ENCODE peak calls at places on chromosomes 4 and X, in seven cellular contexts. R is activated CD8-positive, alpha-beta T cell treated with anti-CD3 and anti-CD28 coated beads for 36 hours; E is AG09309; X is T-helper 2 cell; Y is Kasumi-1; U is CD4-positive, alpha-beta memory T cell; M is HFF-Myc. L is an unnamed sample.

GRCh38 chrX:55919367-55920221 is 202.0 kb downstream of the RRAGB start:
- DNase-seq in R (no peak), E (no peak), X (no peak), Y (no peak), U (no peak), M (no peak), L (no peak)

GRCh38 chr4:125849869-125850268 is 535.1 kb downstream of the FAT4 start:
- DNase-seq in R (no peak), E (peak; percentile 41), X (no peak), Y (no peak), U (no peak), M (peak; percentile 22), L (peak; percentile 30)

GRCh38 chr4:118941149-118941548 is 52.5 kb downstream of the SYNPO2 start:
- DNase-seq in R (no peak), E (no peak), X (no peak), Y (no peak), U (no peak), M (no peak), L (no peak)

GRCh38 chr4:139841464-139842195 is 176.0 kb downstream of the MGST2 start:
- DNase-seq in R (no peak), E (no peak), X (no peak), Y (no peak), U (no peak), M (no peak), L (no peak)

GRCh38 chr4:13633671-13634070 is 6.1 kb upstream of the BOD1L1 start:
- DNase-seq in R (no peak), E (no peak), X (no peak), Y (no peak), U (no peak), M (no peak), L (no peak)

GRCh38 chr4:5280845-5281244 is 229.6 kb downstream of the STK32B start:
- DNase-seq in R (peak; percentile 29), E (no peak), X (peak; percentile 79), Y (no peak), U (no peak), M (no peak), L (no peak)

GRCh38 chr4:86879641-86880040 is 12.6 kb downstream of the C4orf36 start:
- DNase-seq in R (no peak), E (no peak), X (no peak), Y (no peak), U (no peak), M (no peak), L (no peak)

GRCh38 chrX:107205770-107206696 is at the start of the genes DNAAF6 and NUP62CL:
- DNase-seq in R (peak; percentile 79), E (no peak), X (peak; percentile 76), Y (no peak), U (peak; percentile 75), M (peak; percentile 2), L (peak; percentile 4)

GRCh38 chr4:159174645-159175147 is 71.8 kb downstream of the RAPGEF2 start:
- DNase-seq in R (no peak), E (no peak), X (no peak), Y (no peak), U (no peak), M (no peak), L (no peak)

GRCh38 chr4:104966349-104967033 is 180.2 kb upstream of the TET2 start:
- DNase-seq in R (peak; percentile 72), E (no peak), X (peak; percentile 97), Y (peak; percentile 84), U (peak; percentile 44), M (no peak), L (no peak)

GRCh38 chr4:36771411-36772153 is 473.0 kb upstream of the NWD2 start:
- DNase-seq in R (no peak), E (no peak), X (no peak), Y (no peak), U (no peak), M (no peak), L (no peak)

GRCh38 chrX:34585561-34585960 is 71.5 kb downstream of the TMEM47 start:
- DNase-seq in R (no peak), E (no peak), X (no peak), Y (no peak), U (no peak), M (no peak), L (no peak)

GRCh38 chr4:105952596-105952995 is 57.3 kb downstream of the NPNT start:
- DNase-seq in R (no peak), E (no peak), X (no peak), Y (no peak), U (no peak), M (no peak), L (no peak)

GRCh38 chr4:38948551-38948950 is 80.9 kb downstream of the FAM114A1 start:
- DNase-seq in R (peak; percentile 16), E (peak; percentile 83), X (peak; percentile 42), Y (no peak), U (no peak), M (peak; percentile 38), L (peak; percentile 86)

L was measured in fibroblast of the conjunctiva.